ENCODE peak calls at places on chromosomes 5 and 9, in nine cellular contexts. One of them, this sample, is unnamed.

GRCh38 chr5:528625-529511 is 4.6 kb upstream of the SLC9A3 start:
- DNase-seq in skeletal muscle cell: no peak
- DNase-seq in foreskin fibroblast: no peak
- DNase-seq in heart left ventricle: no peak
- DNase-seq in IMR-90: no peak
- DNase-seq in lower lobe of right lung: peak; percentile 41
- DNase-seq in A549: no peak
- DNase-seq in Jurkat, Clone E6-1: no peak
- DNase-seq in suprapubic skin: no peak
- DNase-seq in this sample: no peak

GRCh38 chr5:31770157-31770556 is 131.2 kb downstream of the PDZD2 start:
- DNase-seq in foreskin fibroblast: no peak
- DNase-seq in A549: no peak
- DNase-seq in Jurkat, Clone E6-1: no peak
- DNase-seq in lower lobe of right lung: no peak
- DNase-seq in IMR-90: no peak
- DNase-seq in skeletal muscle cell: no peak
- DNase-seq in heart left ventricle: no peak
- DNase-seq in suprapubic skin: no peak
- DNase-seq in this sample: no peak

GRCh38 chr9:81596671-81597426 is 92.5 kb downstream of the TLE1 start:
- DNase-seq in foreskin fibroblast: no peak
- DNase-seq in IMR-90: no peak
- DNase-seq in Jurkat, Clone E6-1: peak; percentile 86
- DNase-seq in suprapubic skin: no peak
- DNase-seq in lower lobe of right lung: no peak
- DNase-seq in heart left ventricle: no peak
- DNase-seq in skeletal muscle cell: no peak
- DNase-seq in A549: no peak
- DNase-seq in this sample: no peak

GRCh38 chr5:132860742-132861141 is 5.5 kb downstream of the GDF9 start:
- DNase-seq in skeletal muscle cell: no peak
- DNase-seq in heart left ventricle: no peak
- DNase-seq in lower lobe of right lung: no peak
- DNase-seq in foreskin fibroblast: no peak
- DNase-seq in Jurkat, Clone E6-1: no peak
- DNase-seq in IMR-90: no peak
- DNase-seq in A549: no peak
- DNase-seq in suprapubic skin: no peak
- DNase-seq in this sample: no peak

GRCh38 chr9:5835808-5836207 is 2.9 kb upstream of the ERMP1 start:
- DNase-seq in IMR-90: no peak
- DNase-seq in Jurkat, Clone E6-1: no peak
- DNase-seq in foreskin fibroblast: no peak
- DNase-seq in A549: no peak
- DNase-seq in suprapubic skin: no peak
- DNase-seq in skeletal muscle cell: no peak
- DNase-seq in heart left ventricle: no peak
- DNase-seq in lower lobe of right lung: no peak
- DNase-seq in this sample: no peak

GRCh38 chr5:156595132-156595787 is 254.8 kb upstream of the PPP1R2B start:
- DNase-seq in A549: no peak
- DNase-seq in Jurkat, Clone E6-1: no peak
- DNase-seq in suprapubic skin: no peak
- DNase-seq in IMR-90: no peak
- DNase-seq in heart left ventricle: peak; percentile 40
- DNase-seq in skeletal muscle cell: peak; percentile 67
- DNase-seq in foreskin fibroblast: no peak
- DNase-seq in lower lobe of right lung: peak; percentile 49
- DNase-seq in this sample: no peak

GRCh38 chr9:2469681-2470141 is 151.9 kb upstream of the VLDLR start:
- DNase-seq in IMR-90: peak; percentile 6
- DNase-seq in heart left ventricle: peak; percentile 52
- DNase-seq in A549: no peak
- DNase-seq in foreskin fibroblast: peak; percentile 29
- DNase-seq in suprapubic skin: no peak
- DNase-seq in lower lobe of right lung: peak; percentile 53
- DNase-seq in Jurkat, Clone E6-1: peak; percentile 2
- DNase-seq in skeletal muscle cell: peak; percentile 11
- DNase-seq in this sample: no peak

GRCh38 chr5:149001154-149001553 is 61.7 kb downstream of the SH3TC2 start:
- DNase-seq in foreskin fibroblast: no peak
- DNase-seq in Jurkat, Clone E6-1: no peak
- DNase-seq in suprapubic skin: no peak
- DNase-seq in IMR-90: peak; percentile 68
- DNase-seq in lower lobe of right lung: no peak
- DNase-seq in heart left ventricle: no peak
- DNase-seq in A549: no peak
- DNase-seq in skeletal muscle cell: no peak
- DNase-seq in this sample: no peak

GRCh38 chr5:147484708-147485020 is 25.2 kb downstream of the DPYSL3 start:
- DNase-seq in lower lobe of right lung: no peak
- DNase-seq in heart left ventricle: no peak
- DNase-seq in skeletal muscle cell: no peak
- DNase-seq in Jurkat, Clone E6-1: no peak
- DNase-seq in A549: no peak
- DNase-seq in IMR-90: peak; percentile 41
- DNase-seq in foreskin fibroblast: no peak
- DNase-seq in suprapubic skin: no peak
- DNase-seq in this sample: no peak

GRCh38 chr5:128629162-128629561 is 91.1 kb upstream of the FBN2 start:
- DNase-seq in heart left ventricle: no peak
- DNase-seq in Jurkat, Clone E6-1: no peak
- DNase-seq in A549: no peak
- DNase-seq in lower lobe of right lung: no peak
- DNase-seq in skeletal muscle cell: peak; percentile 9
- DNase-seq in suprapubic skin: no peak
- DNase-seq in foreskin fibroblast: peak; percentile 71
- DNase-seq in IMR-90: no peak
- DNase-seq in this sample: no peak

GRCh38 chr5:98510601-98511000 is 262.9 kb upstream of the RGMB start:
- DNase-seq in skeletal muscle cell: no peak
- DNase-seq in Jurkat, Clone E6-1: no peak
- DNase-seq in lower lobe of right lung: no peak
- DNase-seq in suprapubic skin: no peak
- DNase-seq in IMR-90: no peak
- DNase-seq in foreskin fibroblast: no peak
- DNase-seq in A549: no peak
- DNase-seq in heart left ventricle: no peak
- DNase-seq in this sample: no peak

GRCh38 chr5:59236448-59236847 is 653.6 kb downstream of the RAB3C start:
- DNase-seq in suprapubic skin: no peak
- DNase-seq in skeletal muscle cell: no peak
- DNase-seq in foreskin fibroblast: no peak
- DNase-seq in Jurkat, Clone E6-1: no peak
- DNase-seq in lower lobe of right lung: no peak
- DNase-seq in IMR-90: no peak
- DNase-seq in A549: no peak
- DNase-seq in heart left ventricle: no peak
- DNase-seq in this sample: no peak

GRCh38 chr9:105275938-105276337 is 31.5 kb downstream of the SLC44A1 start:
- DNase-seq in lower lobe of right lung: no peak
- DNase-seq in skeletal muscle cell: no peak
- DNase-seq in A549: no peak
- DNase-seq in Jurkat, Clone E6-1: no peak
- DNase-seq in suprapubic skin: no peak
- DNase-seq in heart left ventricle: no peak
- DNase-seq in foreskin fibroblast: no peak
- DNase-seq in IMR-90: no peak
- DNase-seq in this sample: no peak

GRCh38 chr9:135480071-135480941 is 724 bp downstream of the PPP1R26 start:
- DNase-seq in A549: peak; percentile 50
- DNase-seq in skeletal muscle cell: no peak
- DNase-seq in heart left ventricle: peak; percentile 25
- DNase-seq in IMR-90: peak; percentile 20
- DNase-seq in lower lobe of right lung: peak; percentile 63
- DNase-seq in foreskin fibroblast: peak; percentile 76
- DNase-seq in suprapubic skin: no peak
- DNase-seq in Jurkat, Clone E6-1: no peak
- DNase-seq in this sample: no peak

GRCh38 chr5:66718374-66718977 is 122.3 kb downstream of the MAST4 start:
- DNase-seq in foreskin fibroblast: no peak
- DNase-seq in IMR-90: no peak
- DNase-seq in A549: no peak
- DNase-seq in heart left ventricle: no peak
- DNase-seq in Jurkat, Clone E6-1: no peak
- DNase-seq in suprapubic skin: no peak
- DNase-seq in skeletal muscle cell: no peak
- DNase-seq in lower lobe of right lung: no peak
- DNase-seq in this sample: no peak

GRCh38 chr5:148972958-148973357 is 89.9 kb downstream of the SH3TC2 start:
- DNase-seq in lower lobe of right lung: no peak
- DNase-seq in Jurkat, Clone E6-1: no peak
- DNase-seq in A549: peak; percentile 79
- DNase-seq in foreskin fibroblast: peak; percentile 91
- DNase-seq in suprapubic skin: no peak
- DNase-seq in IMR-90: peak; percentile 89
- DNase-seq in skeletal muscle cell: peak; percentile 71
- DNase-seq in heart left ventricle: peak; percentile 54
- DNase-seq in this sample: no peak

GRCh38 chr5:134592141-134592746 is 40.4 kb downstream of the SAR1B start:
- DNase-seq in lower lobe of right lung: no peak
- DNase-seq in foreskin fibroblast: peak; percentile 27
- DNase-seq in IMR-90: peak; percentile 41
- DNase-seq in Jurkat, Clone E6-1: no peak
- DNase-seq in suprapubic skin: no peak
- DNase-seq in heart left ventricle: no peak
- DNase-seq in skeletal muscle cell: no peak
- DNase-seq in A549: no peak
- DNase-seq in this sample: no peak

DNA sequence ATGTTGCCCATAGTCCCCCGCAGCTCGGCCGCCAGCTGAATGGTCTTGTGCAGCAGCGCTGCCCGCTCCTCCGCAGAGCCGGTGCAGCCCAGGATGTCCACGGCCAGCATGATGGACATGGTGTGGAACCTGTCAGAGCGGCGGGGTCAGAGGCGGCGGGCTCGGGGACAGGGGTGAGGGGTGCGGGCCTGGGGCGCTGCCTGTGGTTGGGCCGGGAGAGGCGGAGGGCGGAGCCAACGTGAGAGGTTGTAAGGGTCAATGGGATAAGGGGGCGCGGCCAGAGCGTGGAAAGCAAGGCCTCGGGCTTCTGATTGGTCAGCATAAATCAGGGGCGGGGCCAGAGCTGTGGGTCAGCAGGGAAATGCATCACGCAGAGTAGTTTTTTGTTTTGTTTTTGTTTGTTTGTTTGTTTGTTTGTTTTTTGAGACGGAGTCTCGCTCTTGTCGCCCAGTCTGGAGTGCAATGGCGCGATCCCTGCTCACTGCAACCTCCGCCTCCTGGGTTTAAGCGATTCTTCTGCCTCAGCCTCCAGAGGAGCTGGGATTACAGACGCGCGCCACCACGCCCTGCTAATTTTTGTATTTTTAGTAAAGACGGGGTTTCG is 6.8 kb upstream of the TOR2A start:
- DNase-seq in foreskin fibroblast: peak; percentile 84
- DNase-seq in A549: peak; percentile 49
- DNase-seq in heart left ventricle: peak; percentile 78
- DNase-seq in suprapubic skin: no peak
- DNase-seq in Jurkat, Clone E6-1: no peak
- DNase-seq in IMR-90: no peak
- DNase-seq in skeletal muscle cell: no peak
- DNase-seq in lower lobe of right lung: peak; percentile 90
- DNase-seq in this sample: no peak
- H3K4me3 ChIP-seq in foreskin fibroblast: peak overlapping the region; percentile 43
- H3K4me3 ChIP-seq in A549: peak overlapping the region; percentile 42
- H3K4me3 ChIP-seq in heart left ventricle: peak overlapping the region; percentile 42
- H3K4me3 ChIP-seq in suprapubic skin: peak overlapping the region; percentile 26
- H3K4me3 ChIP-seq in Jurkat, Clone E6-1: no peak overlapping the region
- H3K4me3 ChIP-seq in IMR-90: no peak overlapping the region
- H3K4me3 ChIP-seq in skeletal muscle cell: peak overlapping the region; percentile 30
- H3K4me3 ChIP-seq in lower lobe of right lung: peak overlapping the region; percentile 39
- H3K4me3 ChIP-seq in this sample: no peak overlapping the region

GRCh38 chr5:36607114-36607561 is 732 bp downstream of the SLC1A3 start:
- DNase-seq in suprapubic skin: no peak
- DNase-seq in IMR-90: peak; percentile 30
- DNase-seq in foreskin fibroblast: peak; percentile 75
- DNase-seq in heart left ventricle: peak; percentile 26
- DNase-seq in A549: no peak
- DNase-seq in lower lobe of right lung: peak; percentile 51
- DNase-seq in Jurkat, Clone E6-1: no peak
- DNase-seq in skeletal muscle cell: no peak
- DNase-seq in this sample: no peak
- H3K4me3 ChIP-seq in suprapubic skin: peak overlapping the region; percentile 51
- H3K4me3 ChIP-seq in IMR-90: peak overlapping the region; percentile 47
- H3K4me3 ChIP-seq in foreskin fibroblast: peak overlapping the region; percentile 48
- H3K4me3 ChIP-seq in heart left ventricle: peak overlapping the region; percentile 61
- H3K4me3 ChIP-seq in A549: peak overlapping the region; percentile 36
- H3K4me3 ChIP-seq in lower lobe of right lung: peak overlapping the region; percentile 59
- H3K4me3 ChIP-seq in Jurkat, Clone E6-1: no peak overlapping the region
- H3K4me3 ChIP-seq in skeletal muscle cell: peak overlapping the region; percentile 72
- H3K4me3 ChIP-seq in this sample: peak overlapping the region; percentile 79

DNA sequence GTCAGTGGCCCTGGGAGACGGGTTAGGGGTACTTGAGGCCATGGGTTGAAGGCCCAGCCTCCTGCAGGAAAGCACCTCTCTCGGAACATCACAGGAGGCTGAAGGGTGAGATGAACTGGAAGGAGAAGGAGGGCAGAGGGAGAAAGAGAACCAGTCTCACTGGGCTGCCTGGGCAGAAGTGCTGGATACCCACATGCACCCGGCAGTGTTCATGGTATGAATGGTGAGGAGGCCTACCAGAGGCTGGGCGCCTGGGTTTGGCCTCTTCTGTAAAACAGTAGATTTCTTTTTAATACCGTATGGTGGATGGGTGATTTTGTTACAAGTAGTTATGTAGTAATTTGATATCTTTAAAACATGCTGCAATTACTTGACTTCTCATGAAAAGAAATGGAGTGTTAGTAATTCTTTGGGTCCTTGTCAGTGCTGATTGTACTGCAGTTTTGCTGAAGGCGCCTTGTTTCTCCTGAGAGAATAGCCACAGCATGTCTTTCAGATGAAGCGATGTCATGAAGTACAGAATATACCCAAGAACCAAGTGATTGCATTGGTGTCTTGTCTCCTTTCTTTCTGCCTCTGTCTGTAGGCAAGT is 258.6 kb downstream of the FANCC start:
- DNase-seq in lower lobe of right lung: no peak
- DNase-seq in A549: no peak
- DNase-seq in Jurkat, Clone E6-1: no peak
- DNase-seq in heart left ventricle: no peak
- DNase-seq in suprapubic skin: no peak
- DNase-seq in skeletal muscle cell: no peak
- DNase-seq in foreskin fibroblast: peak; percentile 37
- DNase-seq in IMR-90: peak; percentile 70
- DNase-seq in this sample: no peak
- H3K4me3 ChIP-seq in lower lobe of right lung: peak overlapping the region; percentile 3
- H3K4me3 ChIP-seq in A549: no peak overlapping the region
- H3K4me3 ChIP-seq in Jurkat, Clone E6-1: no peak overlapping the region
- H3K4me3 ChIP-seq in heart left ventricle: peak overlapping the region; percentile 2
- H3K4me3 ChIP-seq in suprapubic skin: peak overlapping the region; percentile 5
- H3K4me3 ChIP-seq in skeletal muscle cell: no peak overlapping the region
- H3K4me3 ChIP-seq in foreskin fibroblast: no peak overlapping the region
- H3K4me3 ChIP-seq in IMR-90: no peak overlapping the region
- H3K4me3 ChIP-seq in this sample: peak overlapping the region; percentile 68

DNA sequence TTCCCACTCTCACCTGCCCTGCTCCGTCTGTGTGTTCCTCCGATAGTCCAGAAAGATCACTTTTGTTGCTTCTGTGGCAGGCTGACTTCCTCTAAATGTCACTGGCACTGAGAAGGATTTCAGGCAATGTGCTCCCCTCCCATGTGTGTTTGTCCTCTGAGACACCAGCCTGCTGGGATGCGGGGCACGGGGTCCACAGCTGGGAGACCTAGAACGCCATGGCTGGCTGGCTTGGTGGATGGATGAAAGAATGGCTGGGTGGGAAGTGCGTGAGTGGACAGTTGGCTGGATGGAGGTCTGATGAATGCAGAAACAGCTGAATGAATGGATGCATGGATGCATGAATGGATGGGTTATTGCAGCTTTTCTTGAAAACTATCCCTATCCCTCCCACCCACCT is 3.4 kb downstream of the CCL19 start:
- DNase-seq in A549: no peak
- DNase-seq in IMR-90: no peak
- DNase-seq in suprapubic skin: no peak
- DNase-seq in foreskin fibroblast: no peak
- DNase-seq in heart left ventricle: no peak
- DNase-seq in lower lobe of right lung: no peak
- DNase-seq in Jurkat, Clone E6-1: no peak
- DNase-seq in skeletal muscle cell: no peak
- DNase-seq in this sample: no peak
- H3K4me3 ChIP-seq in A549: no peak overlapping the region
- H3K4me3 ChIP-seq in IMR-90: no peak overlapping the region
- H3K4me3 ChIP-seq in suprapubic skin: no peak overlapping the region
- H3K4me3 ChIP-seq in foreskin fibroblast: no peak overlapping the region
- H3K4me3 ChIP-seq in heart left ventricle: no peak overlapping the region
- H3K4me3 ChIP-seq in lower lobe of right lung: no peak overlapping the region
- H3K4me3 ChIP-seq in Jurkat, Clone E6-1: no peak overlapping the region
- H3K4me3 ChIP-seq in skeletal muscle cell: no peak overlapping the region
- H3K4me3 ChIP-seq in this sample: no peak overlapping the region

This sample was measured in coronary artery.